ENCODE peak calls at places on chromosomes 12 and 14, in nine cellular contexts. One of them, this sample, is unnamed.

GRCh38 chr12:1313906-1314305 is 280.5 kb downstream of the FBXL14 start:
- DNase-seq in esophagus squamous epithelium: no peak
- DNase-seq in NB4: no peak
- DNase-seq in stomach: no peak
- DNase-seq in suprapubic skin: no peak
- DNase-seq in tibial nerve: no peak
- DNase-seq in IMR-90: no peak
- DNase-seq in A549: no peak
- DNase-seq in lower leg skin: no peak
- DNase-seq in this sample: no peak

GRCh38 chr14:31059152-31059924 is 33.2 kb upstream of the STRN3 start:
- DNase-seq in lower leg skin: no peak
- DNase-seq in IMR-90: peak
- DNase-seq in suprapubic skin: no peak
- DNase-seq in NB4: peak
- DNase-seq in esophagus squamous epithelium: no peak
- DNase-seq in tibial nerve: peak
- DNase-seq in stomach: peak
- DNase-seq in A549: no peak
- DNase-seq in this sample: peak

GRCh38 chr12:105920161-105920684 is 218.5 kb downstream of the NUAK1 start:
- DNase-seq in stomach: no peak
- DNase-seq in lower leg skin: peak
- DNase-seq in suprapubic skin: no peak
- DNase-seq in tibial nerve: no peak
- DNase-seq in NB4: no peak
- DNase-seq in IMR-90: no peak
- DNase-seq in A549: no peak
- DNase-seq in esophagus squamous epithelium: no peak
- DNase-seq in this sample: no peak

GRCh38 chr12:54364413-54364812 is at the start of gene GPR84:
- DNase-seq in tibial nerve: no peak
- DNase-seq in esophagus squamous epithelium: no peak
- DNase-seq in A549: no peak
- DNase-seq in lower leg skin: no peak
- DNase-seq in suprapubic skin: no peak
- DNase-seq in stomach: no peak
- DNase-seq in NB4: peak
- DNase-seq in IMR-90: no peak
- DNase-seq in this sample: no peak

GRCh38 chr12:112188130-112188830 is 62.9 kb downstream of the TRAFD1 start:
- DNase-seq in stomach: no peak
- DNase-seq in A549: no peak
- DNase-seq in NB4: no peak
- DNase-seq in suprapubic skin: no peak
- DNase-seq in tibial nerve: no peak
- DNase-seq in esophagus squamous epithelium: no peak
- DNase-seq in lower leg skin: no peak
- DNase-seq in IMR-90: no peak
- DNase-seq in this sample: no peak

GRCh38 chr12:103561174-103561573 is 25.9 kb upstream of the STAB2 start:
- DNase-seq in A549: no peak
- DNase-seq in tibial nerve: no peak
- DNase-seq in suprapubic skin: no peak
- DNase-seq in NB4: no peak
- DNase-seq in lower leg skin: no peak
- DNase-seq in esophagus squamous epithelium: no peak
- DNase-seq in stomach: no peak
- DNase-seq in IMR-90: no peak
- DNase-seq in this sample: no peak

GRCh38 chr12:11855993-11856374 is 206.5 kb downstream of the ETV6 start:
- DNase-seq in stomach: no peak
- DNase-seq in A549: no peak
- DNase-seq in tibial nerve: no peak
- DNase-seq in IMR-90: no peak
- DNase-seq in NB4: peak
- DNase-seq in esophagus squamous epithelium: no peak
- DNase-seq in lower leg skin: no peak
- DNase-seq in suprapubic skin: no peak
- DNase-seq in this sample: no peak

GRCh38 chr14:90717916-90718315 is 98.3 kb downstream of the TTC7B start:
- DNase-seq in tibial nerve: no peak
- DNase-seq in suprapubic skin: no peak
- DNase-seq in esophagus squamous epithelium: no peak
- DNase-seq in IMR-90: peak
- DNase-seq in stomach: no peak
- DNase-seq in lower leg skin: no peak
- DNase-seq in NB4: no peak
- DNase-seq in A549: no peak
- DNase-seq in this sample: no peak

GRCh38 chr12:6684609-6685008 is 4.6 kb downstream of the ZNF384 start:
- DNase-seq in stomach: no peak
- DNase-seq in A549: peak
- DNase-seq in IMR-90: peak
- DNase-seq in NB4: peak
- DNase-seq in tibial nerve: peak
- DNase-seq in lower leg skin: no peak
- DNase-seq in esophagus squamous epithelium: no peak
- DNase-seq in suprapubic skin: no peak
- DNase-seq in this sample: no peak

GRCh38 chr12:58668233-58668632 is 252.1 kb downstream of the LRIG3 start:
- DNase-seq in stomach: no peak
- DNase-seq in lower leg skin: no peak
- DNase-seq in A549: no peak
- DNase-seq in tibial nerve: no peak
- DNase-seq in NB4: no peak
- DNase-seq in IMR-90: no peak
- DNase-seq in esophagus squamous epithelium: no peak
- DNase-seq in suprapubic skin: no peak
- DNase-seq in this sample: no peak

GRCh38 chr14:27409936-27410335 is 812.1 kb upstream of the NOVA1 start:
- DNase-seq in esophagus squamous epithelium: no peak
- DNase-seq in stomach: no peak
- DNase-seq in lower leg skin: no peak
- DNase-seq in IMR-90: no peak
- DNase-seq in NB4: no peak
- DNase-seq in A549: no peak
- DNase-seq in suprapubic skin: no peak
- DNase-seq in tibial nerve: no peak
- DNase-seq in this sample: no peak

GRCh38 chr12:131547560-131547959 is 163.3 kb upstream of the SFSWAP start:
- DNase-seq in IMR-90: no peak
- DNase-seq in tibial nerve: no peak
- DNase-seq in A549: no peak
- DNase-seq in NB4: no peak
- DNase-seq in esophagus squamous epithelium: no peak
- DNase-seq in suprapubic skin: no peak
- DNase-seq in stomach: no peak
- DNase-seq in lower leg skin: no peak
- DNase-seq in this sample: no peak

GRCh38 chr12:125104978-125105377 is 39.7 kb downstream of the AACS start:
- DNase-seq in IMR-90: no peak
- DNase-seq in A549: no peak
- DNase-seq in lower leg skin: no peak
- DNase-seq in tibial nerve: no peak
- DNase-seq in esophagus squamous epithelium: no peak
- DNase-seq in NB4: no peak
- DNase-seq in suprapubic skin: no peak
- DNase-seq in stomach: no peak
- DNase-seq in this sample: no peak
- TF ChIP-seq POLR2A in IMR-90: no peak
- TF ChIP-seq POLR2A in A549: no peak
- TF ChIP-seq POLR2A in lower leg skin: no peak
- TF ChIP-seq POLR2A in tibial nerve: no peak
- TF ChIP-seq POLR2A in esophagus squamous epithelium: no peak
- TF ChIP-seq POLR2A in NB4: no peak
- TF ChIP-seq POLR2A in suprapubic skin: no peak
- TF ChIP-seq POLR2A in stomach: no peak
- TF ChIP-seq POLR2A in this sample: no peak

GRCh38 chr14:65280653-65281052 is 131.9 kb upstream of the FUT8 start:
- DNase-seq in IMR-90: no peak
- DNase-seq in esophagus squamous epithelium: no peak
- DNase-seq in A549: no peak
- DNase-seq in NB4: no peak
- DNase-seq in tibial nerve: no peak
- DNase-seq in suprapubic skin: no peak
- DNase-seq in stomach: no peak
- DNase-seq in lower leg skin: no peak
- DNase-seq in this sample: no peak

GRCh38 chr14:65282909-65283253 is 129.6 kb upstream of the FUT8 start:
- DNase-seq in IMR-90: no peak
- DNase-seq in tibial nerve: no peak
- DNase-seq in stomach: no peak
- DNase-seq in esophagus squamous epithelium: no peak
- DNase-seq in lower leg skin: no peak
- DNase-seq in A549: no peak
- DNase-seq in NB4: no peak
- DNase-seq in suprapubic skin: no peak
- DNase-seq in this sample: no peak

GRCh38 chr14:65279510-65279909 is 133.0 kb upstream of the FUT8 start:
- DNase-seq in IMR-90: no peak
- DNase-seq in stomach: no peak
- DNase-seq in suprapubic skin: no peak
- DNase-seq in esophagus squamous epithelium: no peak
- DNase-seq in A549: no peak
- DNase-seq in NB4: no peak
- DNase-seq in tibial nerve: no peak
- DNase-seq in lower leg skin: no peak
- DNase-seq in this sample: no peak

GRCh38 chr14:65279958-65280357 is 132.6 kb upstream of the FUT8 start:
- DNase-seq in lower leg skin: no peak
- DNase-seq in A549: no peak
- DNase-seq in tibial nerve: no peak
- DNase-seq in suprapubic skin: no peak
- DNase-seq in IMR-90: no peak
- DNase-seq in stomach: no peak
- DNase-seq in NB4: no peak
- DNase-seq in esophagus squamous epithelium: no peak
- DNase-seq in this sample: no peak

DNA sequence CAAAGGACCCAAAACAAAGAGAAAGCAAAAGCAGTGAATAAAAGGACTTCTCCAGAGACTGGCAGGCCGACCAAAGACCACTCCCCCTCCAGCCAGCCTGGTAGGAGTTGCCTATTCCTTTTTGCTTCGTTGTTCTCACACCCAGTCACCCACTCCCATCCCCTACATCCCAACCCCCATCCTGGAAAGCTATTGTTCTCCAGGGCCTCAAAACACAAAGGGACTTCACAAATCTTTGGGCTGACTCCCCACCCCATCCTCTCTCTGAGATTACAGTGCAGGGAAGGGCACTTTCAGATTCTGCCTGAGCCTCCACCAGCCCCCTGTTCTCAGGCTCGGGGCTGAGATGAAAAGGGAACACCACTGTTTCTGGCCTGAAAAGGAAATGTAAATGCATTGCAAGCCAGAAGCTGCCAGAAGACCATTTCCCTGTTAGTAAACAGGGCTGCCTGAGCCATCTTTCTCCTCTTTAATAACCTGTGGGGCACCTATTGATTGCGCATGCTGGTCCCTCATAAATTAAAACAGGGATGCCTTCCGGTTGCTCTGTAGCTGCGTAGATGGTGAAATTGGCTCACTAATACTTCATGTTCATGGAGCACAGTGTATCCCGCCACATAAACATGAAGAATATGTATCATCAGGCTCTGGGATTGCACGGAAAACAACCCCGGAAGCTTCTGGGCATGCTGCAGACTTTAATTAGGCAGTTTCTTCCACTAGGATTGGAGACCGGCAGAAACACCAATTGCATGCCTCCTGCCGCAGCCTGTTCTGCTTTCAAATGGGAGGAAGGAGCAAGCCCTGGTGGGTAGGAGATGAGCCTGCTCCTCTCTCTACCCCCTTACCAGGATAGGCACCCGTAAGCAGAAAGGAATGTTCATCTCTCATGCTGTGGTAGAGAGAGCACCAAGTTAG is 130.3 kb upstream of the FUT8 start:
- DNase-seq in IMR-90: peak
- DNase-seq in esophagus squamous epithelium: no peak
- DNase-seq in A549: no peak
- DNase-seq in tibial nerve: no peak
- DNase-seq in stomach: no peak
- DNase-seq in lower leg skin: no peak
- DNase-seq in suprapubic skin: no peak
- DNase-seq in NB4: peak
- DNase-seq in this sample: no peak
- H3K4me3 ChIP-seq in IMR-90: no peak
- H3K4me3 ChIP-seq in esophagus squamous epithelium: peak
- H3K4me3 ChIP-seq in A549: no peak
- H3K4me3 ChIP-seq in tibial nerve: peak
- H3K4me3 ChIP-seq in stomach: peak
- H3K4me3 ChIP-seq in lower leg skin: no peak
- H3K4me3 ChIP-seq in suprapubic skin: peak
- H3K4me3 ChIP-seq in NB4: no peak
- H3K4me3 ChIP-seq in this sample: no peak

GRCh38 chr14:38389666-38390065 is 133.8 kb upstream of the CLEC14A start:
- DNase-seq in IMR-90: peak
- DNase-seq in NB4: no peak
- DNase-seq in suprapubic skin: no peak
- DNase-seq in A549: no peak
- DNase-seq in tibial nerve: no peak
- DNase-seq in esophagus squamous epithelium: no peak
- DNase-seq in lower leg skin: no peak
- DNase-seq in stomach: no peak
- DNase-seq in this sample: no peak
- TF ChIP-seq POLR2A in IMR-90: no peak
- TF ChIP-seq POLR2A in NB4: no peak
- TF ChIP-seq POLR2A in suprapubic skin: no peak
- TF ChIP-seq POLR2A in A549: no peak
- TF ChIP-seq POLR2A in tibial nerve: no peak
- TF ChIP-seq POLR2A in esophagus squamous epithelium: no peak
- TF ChIP-seq POLR2A in lower leg skin: no peak
- TF ChIP-seq POLR2A in stomach: no peak
- TF ChIP-seq POLR2A in this sample: no peak

GRCh38 chr12:47224563-47225133 is 144.9 kb upstream of the AMIGO2 start:
- DNase-seq in stomach: no peak
- DNase-seq in IMR-90: no peak
- DNase-seq in esophagus squamous epithelium: no peak
- DNase-seq in NB4: no peak
- DNase-seq in A549: no peak
- DNase-seq in suprapubic skin: no peak
- DNase-seq in lower leg skin: no peak
- DNase-seq in tibial nerve: no peak
- DNase-seq in this sample: no peak

GRCh38 chr12:47223848-47224213 is 144.1 kb upstream of the AMIGO2 start:
- DNase-seq in A549: no peak
- DNase-seq in stomach: peak
- DNase-seq in lower leg skin: no peak
- DNase-seq in esophagus squamous epithelium: no peak
- DNase-seq in IMR-90: peak
- DNase-seq in NB4: no peak
- DNase-seq in suprapubic skin: no peak
- DNase-seq in tibial nerve: no peak
- DNase-seq in this sample: peak

GRCh38 chr12:47226199-47226598 is 146.4 kb upstream of the AMIGO2 start:
- DNase-seq in esophagus squamous epithelium: no peak
- DNase-seq in IMR-90: no peak
- DNase-seq in NB4: no peak
- DNase-seq in A549: no peak
- DNase-seq in suprapubic skin: no peak
- DNase-seq in lower leg skin: no peak
- DNase-seq in stomach: no peak
- DNase-seq in tibial nerve: no peak
- DNase-seq in this sample: no peak

GRCh38 chr12:47222960-47223847 is 143.4 kb upstream of the AMIGO2 start:
- DNase-seq in tibial nerve: no peak
- DNase-seq in suprapubic skin: no peak
- DNase-seq in A549: no peak
- DNase-seq in lower leg skin: no peak
- DNase-seq in NB4: no peak
- DNase-seq in esophagus squamous epithelium: no peak
- DNase-seq in IMR-90: no peak
- DNase-seq in stomach: no peak
- DNase-seq in this sample: peak

GRCh38 chr12:47225356-47225755 is 145.6 kb upstream of the AMIGO2 start:
- DNase-seq in lower leg skin: no peak
- DNase-seq in tibial nerve: no peak
- DNase-seq in IMR-90: no peak
- DNase-seq in esophagus squamous epithelium: no peak
- DNase-seq in suprapubic skin: no peak
- DNase-seq in NB4: no peak
- DNase-seq in A549: no peak
- DNase-seq in stomach: no peak
- DNase-seq in this sample: no peak
- H3K4me3 ChIP-seq in lower leg skin: no peak
- H3K4me3 ChIP-seq in tibial nerve: no peak
- H3K4me3 ChIP-seq in IMR-90: no peak
- H3K4me3 ChIP-seq in esophagus squamous epithelium: no peak
- H3K4me3 ChIP-seq in suprapubic skin: no peak
- H3K4me3 ChIP-seq in NB4: no peak
- H3K4me3 ChIP-seq in A549: peak
- H3K4me3 ChIP-seq in stomach: no peak
- H3K4me3 ChIP-seq in this sample: no peak